ENCODE peak calls at places on chromosomes 5 and 9, in seven cellular contexts. S is spleen, J is bronchial epithelial cell, B is MM.1S, K is IMR-90, Z is uterus, G is brain microvascular endothelial cell. U is an unnamed sample.

GRCh38 chr9:119761737-119762136 is 392.5 kb upstream of the BRINP1 start:
- DNase-seq in S (no peak), J (no peak), B (no peak), K (no peak), Z (no peak), G (no peak), U (no peak)

GRCh38 chr5:170633235-170634041 is 129.6 kb downstream of the KCNIP1 start:
- DNase-seq in S (peak), J (peak), B (no peak), K (peak), Z (peak), G (peak), U (peak)

GRCh38 chr5:55227738-55228430 is 769 bp upstream of the MCIDAS start:
- DNase-seq in S (no peak), J (no peak), B (no peak), K (no peak), Z (no peak), G (no peak), U (no peak)

GRCh38 chr9:95018099-95018927 is 291.8 kb downstream of the AOPEP start:
- DNase-seq in S (no peak), J (peak), B (no peak), K (peak), Z (no peak), G (peak), U (peak)

GRCh38 chr5:158385982-158386381 is 527.0 kb upstream of the CLINT1 start:
- DNase-seq in S (no peak), J (no peak), B (no peak), K (no peak), Z (no peak), G (no peak), U (no peak)

GRCh38 chr5:129460121-129460950 is at the start of gene ADAMTS19:
- DNase-seq in S (no peak), J (peak), B (peak), K (peak), Z (peak), G (peak), U (peak)

GRCh38 chr9:108162664-108163063 is 673.1 kb upstream of the KLF4 start:
- DNase-seq in S (no peak), J (peak), B (no peak), K (peak), Z (no peak), G (peak), U (peak)

GRCh38 chr5:105167092-105167491 is 1604.5 kb upstream of the NUDT12 start:
- DNase-seq in S (no peak), J (no peak), B (no peak), K (no peak), Z (no peak), G (no peak), U (no peak)

GRCh38 chr5:83443539-83443938 is 28.0 kb upstream of the VCAN start:
- DNase-seq in S (no peak), J (no peak), B (no peak), K (peak), Z (no peak), G (no peak), U (no peak)

GRCh38 chr9:134966270-134966669 is 48.6 kb upstream of the FCN1 start:
- DNase-seq in S (peak), J (no peak), B (no peak), K (no peak), Z (no peak), G (no peak), U (no peak)

GRCh38 chr9:112921549-112921948 is 30.9 kb upstream of the SLC46A2 start:
- DNase-seq in S (no peak), J (peak), B (peak), K (peak), Z (no peak), G (peak), U (peak)
- TF ChIP-seq CTCF in S (no peak), J (peak), B (peak), K (peak), Z (no peak), G (peak), U (peak)

DNA sequence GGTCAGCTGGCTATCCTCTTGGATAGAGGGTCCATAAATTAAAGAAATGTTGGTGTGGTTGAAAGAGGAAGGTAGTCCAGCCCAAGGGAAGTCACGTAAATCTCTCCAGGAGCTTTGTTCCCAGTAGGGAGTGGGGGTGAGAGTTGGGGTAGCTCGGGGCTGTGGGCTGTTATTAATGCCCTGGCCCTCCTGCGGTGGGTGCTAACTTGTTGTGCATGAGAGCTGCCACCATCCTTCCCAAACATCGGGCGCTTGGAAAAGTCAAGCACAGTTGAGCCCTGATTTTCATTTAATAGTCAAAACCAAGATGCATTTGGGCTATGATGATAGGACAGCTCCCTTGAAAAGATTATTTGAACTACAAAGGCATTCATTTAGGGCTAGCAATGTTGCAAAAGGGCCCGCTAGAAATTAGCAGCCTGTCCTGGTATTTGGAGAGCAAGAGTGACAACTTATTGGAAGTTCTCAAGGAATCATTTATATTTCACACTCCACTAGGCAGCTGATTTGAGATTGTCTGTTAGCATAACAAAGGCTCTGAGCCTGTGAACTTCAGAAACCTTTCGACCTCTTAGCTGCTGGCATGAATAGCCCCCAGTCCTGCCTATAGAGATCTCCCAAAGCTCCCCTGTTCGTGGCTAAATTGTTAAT is 128.1 kb upstream of the TMEM161B start:
- DNase-seq in S (no peak), J (no peak), B (no peak), K (no peak), Z (no peak), G (no peak), U (no peak)
- H3K4me3 ChIP-seq in S (no peak), J (no peak), B (no peak), K (no peak), Z (no peak), G (no peak), U (no peak)

DNA sequence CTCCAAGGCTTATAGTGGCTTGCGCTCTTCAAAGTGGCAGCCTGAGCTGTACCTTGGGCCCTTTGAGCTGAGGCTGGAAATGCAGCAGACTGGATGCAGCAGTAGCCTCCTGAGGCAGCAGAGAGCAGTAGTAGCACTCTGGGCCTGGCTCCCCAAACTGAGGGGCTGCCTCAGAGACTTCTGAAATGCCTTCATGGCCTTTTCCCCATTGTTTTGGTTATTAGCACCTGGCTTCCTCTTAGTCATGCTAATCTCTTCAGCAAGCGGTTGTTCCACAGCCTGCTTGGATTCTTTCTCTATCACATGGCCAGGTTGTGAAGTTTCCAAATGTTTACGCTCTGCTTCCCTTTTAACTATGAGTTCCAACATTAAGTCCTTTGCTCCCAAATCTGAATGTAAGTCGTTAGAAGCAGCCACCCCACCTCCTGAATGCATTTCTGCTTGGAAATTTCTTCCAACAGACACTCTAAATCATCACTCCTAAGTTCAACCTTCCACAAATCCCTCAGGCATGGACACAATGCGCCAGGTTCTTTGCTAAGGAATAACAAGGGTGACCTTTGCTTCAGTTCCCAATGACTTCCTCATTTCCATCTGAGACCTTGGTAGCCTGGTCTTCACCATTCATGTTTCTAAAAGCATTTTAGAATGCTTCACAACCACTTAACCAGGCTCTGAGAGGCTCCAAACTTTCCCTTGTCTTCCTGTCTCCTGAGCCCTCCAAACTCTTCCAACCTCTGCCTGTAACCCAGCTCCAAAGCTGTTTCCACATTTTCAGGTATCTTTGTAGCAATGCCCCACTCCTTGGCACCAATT is 145.8 kb downstream of the ZDHHC21 start:
- DNase-seq in S (no peak), J (no peak), B (no peak), K (no peak), Z (no peak), G (no peak), U (no peak)
- TF ChIP-seq CTCF in S (no peak), J (no peak), B (no peak), K (no peak), Z (no peak), G (peak), U (no peak)

GRCh38 chr5:2755811-2756210 is 4.3 kb upstream of the IRX2 start:
- DNase-seq in S (no peak), J (no peak), B (no peak), K (no peak), Z (no peak), G (no peak), U (peak)

GRCh38 chr5:2757563-2758311 is 6.3 kb upstream of the IRX2 start:
- DNase-seq in S (no peak), J (peak), B (no peak), K (peak), Z (no peak), G (no peak), U (peak)

GRCh38 chr5:2756211-2756746 is 4.8 kb upstream of the IRX2 start:
- DNase-seq in S (no peak), J (peak), B (no peak), K (peak), Z (no peak), G (no peak), U (peak)

GRCh38 chr5:2755371-2755715 is 3.9 kb upstream of the IRX2 start:
- DNase-seq in S (no peak), J (no peak), B (no peak), K (no peak), Z (no peak), G (no peak), U (no peak)

DNA sequence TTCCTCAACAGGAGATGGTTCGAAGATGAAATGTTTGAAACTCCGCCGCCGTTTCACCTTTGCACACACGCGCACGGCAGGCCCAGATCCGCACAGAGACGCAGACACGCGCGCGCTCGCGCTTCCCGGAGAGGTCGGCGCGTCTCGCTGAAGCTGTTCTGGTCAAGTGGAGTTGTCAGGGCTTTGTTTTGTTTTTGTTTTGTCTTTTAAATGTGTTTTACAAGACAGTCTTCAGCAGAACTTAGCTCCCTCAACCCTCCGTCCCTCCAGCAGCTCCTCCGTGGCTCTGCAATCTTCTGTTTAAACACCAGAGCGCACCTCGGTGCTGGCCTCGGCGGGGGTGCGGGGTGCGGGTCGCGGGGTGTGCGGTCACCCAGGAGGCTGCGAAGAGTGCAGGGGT is 5.3 kb upstream of the IRX2 start:
- DNase-seq in S (no peak), J (no peak), B (no peak), K (no peak), Z (no peak), G (no peak), U (no peak)
- H3K4me3 ChIP-seq in S (peak), J (peak), B (no peak), K (no peak), Z (no peak), G (peak), U (peak)

GRCh38 chr9:133583111-133583510 is 26.1 kb downstream of the FAM163B start:
- DNase-seq in S (no peak), J (no peak), B (no peak), K (no peak), Z (no peak), G (no peak), U (no peak)
- TF ChIP-seq CTCF in S (no peak), J (no peak), B (no peak), K (no peak), Z (no peak), G (no peak), U (no peak)

GRCh38 chr9:35112257-35113020 is 3.2 kb downstream of the ATOSB start:
- DNase-seq in S (no peak), J (peak), B (no peak), K (peak), Z (no peak), G (peak), U (peak)
- H3K4me3 ChIP-seq in S (peak), J (no peak), B (no peak), K (no peak), Z (no peak), G (peak), U (no peak)

GRCh38 chr5:15183520-15183919 is 311.9 kb upstream of the ANKH start:
- DNase-seq in S (no peak), J (peak), B (no peak), K (peak), Z (no peak), G (peak), U (peak)
- TF ChIP-seq CTCF in S (no peak), J (peak), B (no peak), K (peak), Z (no peak), G (peak), U (peak)

U was measured in cardiac fibroblast.